ENCODE peak calls at places on chromosomes 6 and 20, in five cellular contexts. F is hepatocyte, B is A549, W is Karpas-422, X is fibroblast of lung. A is an unnamed sample.
A peak's percentile ranks its signal among the peaks of the same experiment; 100 is the strongest.

GRCh38 chr20:41177636-41178035 is 40.3 kb downstream of the PLCG1 start:
- DNase-seq in B (peak; percentile 44), X (peak; percentile 94), W (no peak), F (peak; percentile 23), A (no peak)

GRCh38 chr6:128271527-128271926 is 248.9 kb downstream of the PTPRK start:
- DNase-seq in W (no peak), B (no peak), X (peak; percentile 53), F (no peak), A (no peak)

GRCh38 chr6:12009904-12010634 is 2.0 kb upstream of the HIVEP1 start:
- DNase-seq in B (no peak), F (no peak), W (no peak), X (peak; percentile 66), A (no peak)

GRCh38 chr6:170236131-170236851 is 54.6 kb downstream of the DLL1 start:
- DNase-seq in F (no peak), W (no peak), X (no peak), B (no peak), A (no peak)

GRCh38 chr20:31446084-31446819 is 5.8 kb downstream of the DEFB123 start:
- DNase-seq in F (no peak), X (no peak), B (no peak), W (no peak), A (no peak)

GRCh38 chr6:1402369-1402768 is 13.0 kb downstream of the FOXF2 start:
- DNase-seq in B (no peak), X (no peak), W (no peak), F (no peak), A (no peak)

GRCh38 chr20:59560588-59561227 is 43.6 kb upstream of the PHACTR3 start:
- DNase-seq in W (peak; percentile 63), F (peak; percentile 48), B (peak; percentile 35), X (no peak), A (peak; percentile 20)

GRCh38 chr6:99241905-99242534 is 107.5 kb downstream of the FAXC start:
- DNase-seq in W (peak; percentile 66), B (peak; percentile 40), F (peak; percentile 51), X (peak; percentile 30), A (peak; percentile 7)

GRCh38 chr6:20056350-20056992 is 155.8 kb downstream of the MBOAT1 start:
- DNase-seq in F (peak; percentile 84), W (peak; percentile 72), X (peak; percentile 41), B (peak; percentile 47), A (peak; percentile 50)

GRCh38 chr6:160462551-160463109 is 114.5 kb downstream of the SLC22A3 start:
- DNase-seq in X (peak; percentile 95), F (no peak), B (no peak), W (no peak), A (peak; percentile 2)

GRCh38 chr20:25195962-25196700 is 619 bp downstream of the ENTPD6 start:
- DNase-seq in W (peak; percentile 70), B (peak; percentile 32), F (peak; percentile 66), X (peak; percentile 15), A (no peak)

GRCh38 chr20:62952373-62953166 is at the start of gene SLC17A9:
- DNase-seq in W (peak; percentile 94), X (peak; percentile 39), F (peak; percentile 91), B (no peak), A (no peak)

GRCh38 chr6:151141685-151142084 is 98.1 kb upstream of the AKAP12 start:
- DNase-seq in F (peak; percentile 48), W (no peak), B (peak; percentile 5), X (peak; percentile 62), A (no peak)

GRCh38 chr6:102660288-102660687 is 1266.8 kb downstream of the GRIK2 start:
- DNase-seq in B (no peak), W (no peak), X (peak; percentile 1), F (peak; percentile 5), A (no peak)

GRCh38 chr20:60053813-60054190 is 95.6 kb downstream of the CDH26 start:
- DNase-seq in F (no peak), W (no peak), B (no peak), X (no peak), A (no peak)

GRCh38 chr6:119735500-119735899 is 385.9 kb upstream of the MAN1A1 start:
- DNase-seq in B (no peak), F (no peak), X (no peak), W (no peak), A (no peak)

GRCh38 chr6:160837146-160837545 is 135.1 kb downstream of the PLG start:
- DNase-seq in B (no peak), X (no peak), F (no peak), W (no peak), A (no peak)

GRCh38 chr6:133609404-133610270 is 279.3 kb upstream of the TCF21 start:
- DNase-seq in W (no peak), B (peak; percentile 100), X (peak; percentile 99), F (peak; percentile 79), A (no peak)

GRCh38 chr6:89406157-89406556 is 5.9 kb downstream of the RRAGD start:
- DNase-seq in X (no peak), F (no peak), W (no peak), B (no peak), A (no peak)

DNA sequence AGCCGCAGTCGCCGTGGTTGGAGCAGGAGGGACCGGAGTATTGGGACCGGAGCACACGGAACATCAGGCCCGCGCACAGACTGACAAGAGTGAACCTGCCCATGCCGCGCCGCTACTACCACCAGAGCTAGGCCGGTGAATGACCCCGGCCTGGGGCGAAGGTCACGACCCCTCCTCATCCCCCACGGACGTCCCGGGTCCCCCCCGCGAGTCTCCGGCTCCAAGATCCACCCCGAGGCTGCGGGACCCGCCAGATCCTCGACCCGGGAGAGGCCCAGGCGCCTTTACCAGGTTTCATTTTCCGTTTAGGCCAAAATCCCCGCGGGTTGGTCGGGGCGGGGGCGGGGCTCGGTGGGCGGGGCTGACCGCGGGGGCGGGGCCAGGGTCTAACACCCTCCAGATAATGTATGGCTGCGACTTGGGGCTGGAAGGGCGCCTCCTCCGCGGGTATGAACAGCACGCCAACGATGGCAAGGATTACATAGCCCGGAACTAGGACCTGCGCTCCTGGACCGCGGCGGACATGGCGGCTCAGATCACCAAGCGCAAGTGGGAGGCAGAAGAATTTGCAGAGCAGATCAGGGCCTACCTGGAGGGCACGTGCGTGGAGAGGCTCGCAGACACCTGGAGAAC is 15.4 kb upstream of the HLA-A start:
- DNase-seq in W (peak; percentile 87), F (peak; percentile 66), B (peak; percentile 18), X (peak; percentile 31), A (peak; percentile 56)
- H3K4me3 ChIP-seq in W (peak overlapping the region; percentile 74), F (peak overlapping the region; percentile 26), B (peak overlapping the region; percentile 38), X (peak overlapping the region; percentile 68), A (peak overlapping the region; percentile 62)

GRCh38 chr20:38725959-38726848 is 1.9 kb downstream of the SLC32A1 start:
- DNase-seq in W (no peak), B (peak; percentile 54), X (no peak), F (peak; percentile 48), A (no peak)
- H3K4me2 ChIP-seq in W (no peak overlapping the region), B (no peak overlapping the region), X (no peak overlapping the region), F (no peak overlapping the region), A (peak overlapping the region; percentile 50)

DNA sequence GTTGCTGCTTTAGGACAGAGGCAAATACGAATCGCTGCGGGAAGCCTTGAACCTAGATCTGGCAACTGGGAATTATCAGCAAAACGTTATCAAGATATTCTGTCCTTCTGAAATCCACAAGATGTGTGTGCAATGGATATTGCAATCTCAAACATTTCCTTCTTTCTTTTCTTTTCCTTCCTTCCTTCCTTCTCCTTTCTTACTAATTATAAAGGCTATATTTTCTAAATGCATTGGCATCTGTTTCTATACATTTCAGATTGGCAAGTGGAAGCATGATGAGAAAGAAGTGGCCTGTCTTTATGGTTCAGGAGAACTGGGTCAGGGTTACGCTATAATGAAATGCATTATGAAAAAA is 2.0 kb downstream of the TAGAP start:
- DNase-seq in F (no peak), X (no peak), B (no peak), W (no peak), A (no peak)
- H3K4me3 ChIP-seq in F (no peak overlapping the region), X (no peak overlapping the region), B (no peak overlapping the region), W (peak overlapping the region; percentile 76), A (peak overlapping the region; percentile 95)

GRCh38 chr6:30981942-30982772 is 1.4 kb upstream of the MUC21 start:
- DNase-seq in B (peak; percentile 14), X (peak; percentile 87), W (peak; percentile 44), F (peak; percentile 53), A (no peak)
- H3K4me2 ChIP-seq in B (no peak overlapping the region), X (peak overlapping the region; percentile 83), W (no peak overlapping the region), F (peak overlapping the region; percentile 71), A (no peak overlapping the region)

GRCh38 chr20:21559305-21559704 is 45.4 kb upstream of the NKX2-2 start:
- DNase-seq in F (no peak), B (no peak), X (no peak), W (no peak), A (no peak)
- H3K4me3 ChIP-seq in F (no peak overlapping the region), B (no peak overlapping the region), X (no peak overlapping the region), W (no peak overlapping the region), A (no peak overlapping the region)

GRCh38 chr6:3882865-3883264 is 33.7 kb downstream of the FAM50B start:
- DNase-seq in F (no peak), B (no peak), X (no peak), W (no peak), A (no peak)
- H3K4me2 ChIP-seq in F (no peak overlapping the region), B (no peak overlapping the region), X (no peak overlapping the region), W (no peak overlapping the region), A (no peak overlapping the region)

DNA sequence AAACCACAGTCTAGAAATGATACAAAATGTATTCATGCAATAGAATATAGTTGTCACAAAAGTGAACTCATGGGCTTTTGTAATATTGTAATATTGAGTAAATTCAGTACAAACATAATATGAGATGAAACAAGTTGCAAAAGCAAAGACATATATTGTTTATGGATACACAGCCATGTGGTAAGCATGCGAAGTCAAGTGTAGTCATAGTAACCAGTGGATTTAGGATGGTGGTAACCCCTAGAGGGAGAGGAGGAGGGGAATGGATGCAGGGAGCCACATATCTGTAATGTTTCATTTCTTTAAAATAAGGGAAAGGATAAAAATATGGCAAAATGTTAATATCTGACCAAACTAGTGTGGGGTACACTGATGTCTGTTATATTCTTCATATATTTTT is 47.4 kb downstream of the ARMC2 start:
- DNase-seq in B (no peak), F (no peak), X (peak; percentile 20), W (no peak), A (no peak)
- H3K4me3 ChIP-seq in B (no peak overlapping the region), F (no peak overlapping the region), X (no peak overlapping the region), W (no peak overlapping the region), A (no peak overlapping the region)